ENCODE peak calls at places on chromosomes 12 and 14, in nine cellular contexts. One of them, this sample, is unnamed.

GRCh38 chr12:77814361-77814760 is 16.3 kb upstream of the NAV3 start:
- DNase-seq in ovary: no peak
- DNase-seq in neuronal stem cell: no peak
- DNase-seq in stimulated activated CD8-positive, alpha-beta memory T cell treated with anti-CD3 and anti-CD28 coated beads, Interleukin-15, amount 100 ng/mL, for 1 hour: no peak
- DNase-seq in activated T-cell treated with anti-CD3 and anti-CD28 coated beads for 1 hour: no peak
- DNase-seq in uterus: no peak
- DNase-seq in Calu3: no peak
- DNase-seq in amniotic stem cell: no peak
- DNase-seq in GDM1: no peak
- DNase-seq in this sample: no peak

GRCh38 chr14:104105071-104105821 is 19.7 kb downstream of the ASPG start:
- DNase-seq in amniotic stem cell: no peak
- DNase-seq in GDM1: no peak
- DNase-seq in neuronal stem cell: no peak
- DNase-seq in stimulated activated CD8-positive, alpha-beta memory T cell treated with anti-CD3 and anti-CD28 coated beads, Interleukin-15, amount 100 ng/mL, for 1 hour: no peak
- DNase-seq in activated T-cell treated with anti-CD3 and anti-CD28 coated beads for 1 hour: no peak
- DNase-seq in uterus: no peak
- DNase-seq in ovary: peak
- DNase-seq in Calu3: peak
- DNase-seq in this sample: no peak

GRCh38 chr12:46267618-46268348 is 1.1 kb downstream of the SLC38A1 start:
- DNase-seq in ovary: peak
- DNase-seq in activated T-cell treated with anti-CD3 and anti-CD28 coated beads for 1 hour: peak
- DNase-seq in Calu3: no peak
- DNase-seq in GDM1: no peak
- DNase-seq in uterus: peak
- DNase-seq in amniotic stem cell: peak
- DNase-seq in neuronal stem cell: no peak
- DNase-seq in stimulated activated CD8-positive, alpha-beta memory T cell treated with anti-CD3 and anti-CD28 coated beads, Interleukin-15, amount 100 ng/mL, for 1 hour: no peak
- DNase-seq in this sample: peak

GRCh38 chr14:96086574-96087077 is 47.5 kb downstream of the C14orf132 start:
- DNase-seq in ovary: no peak
- DNase-seq in uterus: no peak
- DNase-seq in GDM1: no peak
- DNase-seq in activated T-cell treated with anti-CD3 and anti-CD28 coated beads for 1 hour: no peak
- DNase-seq in neuronal stem cell: no peak
- DNase-seq in amniotic stem cell: no peak
- DNase-seq in stimulated activated CD8-positive, alpha-beta memory T cell treated with anti-CD3 and anti-CD28 coated beads, Interleukin-15, amount 100 ng/mL, for 1 hour: no peak
- DNase-seq in Calu3: no peak
- DNase-seq in this sample: no peak

GRCh38 chr14:59098377-59098776 is 90.1 kb upstream of the DAAM1 start:
- DNase-seq in Calu3: no peak
- DNase-seq in neuronal stem cell: no peak
- DNase-seq in amniotic stem cell: peak
- DNase-seq in activated T-cell treated with anti-CD3 and anti-CD28 coated beads for 1 hour: no peak
- DNase-seq in stimulated activated CD8-positive, alpha-beta memory T cell treated with anti-CD3 and anti-CD28 coated beads, Interleukin-15, amount 100 ng/mL, for 1 hour: no peak
- DNase-seq in GDM1: no peak
- DNase-seq in ovary: no peak
- DNase-seq in uterus: no peak
- DNase-seq in this sample: no peak

GRCh38 chr14:66965831-66966230 is 223.4 kb upstream of the GARIN2 start:
- DNase-seq in stimulated activated CD8-positive, alpha-beta memory T cell treated with anti-CD3 and anti-CD28 coated beads, Interleukin-15, amount 100 ng/mL, for 1 hour: no peak
- DNase-seq in Calu3: no peak
- DNase-seq in uterus: no peak
- DNase-seq in activated T-cell treated with anti-CD3 and anti-CD28 coated beads for 1 hour: no peak
- DNase-seq in neuronal stem cell: no peak
- DNase-seq in amniotic stem cell: no peak
- DNase-seq in ovary: no peak
- DNase-seq in GDM1: no peak
- DNase-seq in this sample: no peak

GRCh38 chr12:50569876-50570275 is 65.1 kb downstream of the DIP2B start:
- DNase-seq in amniotic stem cell: no peak
- DNase-seq in neuronal stem cell: no peak
- DNase-seq in uterus: no peak
- DNase-seq in stimulated activated CD8-positive, alpha-beta memory T cell treated with anti-CD3 and anti-CD28 coated beads, Interleukin-15, amount 100 ng/mL, for 1 hour: no peak
- DNase-seq in ovary: no peak
- DNase-seq in GDM1: no peak
- DNase-seq in activated T-cell treated with anti-CD3 and anti-CD28 coated beads for 1 hour: no peak
- DNase-seq in Calu3: no peak
- DNase-seq in this sample: no peak

GRCh38 chr12:123056053-123056452 is 75.6 kb downstream of the ARL6IP4 start:
- DNase-seq in uterus: no peak
- DNase-seq in GDM1: no peak
- DNase-seq in activated T-cell treated with anti-CD3 and anti-CD28 coated beads for 1 hour: no peak
- DNase-seq in neuronal stem cell: no peak
- DNase-seq in amniotic stem cell: no peak
- DNase-seq in ovary: peak
- DNase-seq in Calu3: peak
- DNase-seq in stimulated activated CD8-positive, alpha-beta memory T cell treated with anti-CD3 and anti-CD28 coated beads, Interleukin-15, amount 100 ng/mL, for 1 hour: no peak
- DNase-seq in this sample: no peak

GRCh38 chr14:48304729-48305128 is 629.3 kb upstream of the MDGA2 start:
- DNase-seq in neuronal stem cell: no peak
- DNase-seq in Calu3: no peak
- DNase-seq in ovary: no peak
- DNase-seq in amniotic stem cell: no peak
- DNase-seq in stimulated activated CD8-positive, alpha-beta memory T cell treated with anti-CD3 and anti-CD28 coated beads, Interleukin-15, amount 100 ng/mL, for 1 hour: no peak
- DNase-seq in activated T-cell treated with anti-CD3 and anti-CD28 coated beads for 1 hour: no peak
- DNase-seq in uterus: no peak
- DNase-seq in GDM1: no peak
- DNase-seq in this sample: no peak

GRCh38 chr12:17301544-17301943 is 695.6 kb upstream of the LMO3 start:
- DNase-seq in activated T-cell treated with anti-CD3 and anti-CD28 coated beads for 1 hour: no peak
- DNase-seq in Calu3: no peak
- DNase-seq in ovary: no peak
- DNase-seq in stimulated activated CD8-positive, alpha-beta memory T cell treated with anti-CD3 and anti-CD28 coated beads, Interleukin-15, amount 100 ng/mL, for 1 hour: no peak
- DNase-seq in amniotic stem cell: no peak
- DNase-seq in uterus: no peak
- DNase-seq in neuronal stem cell: no peak
- DNase-seq in GDM1: no peak
- DNase-seq in this sample: no peak

This sample was measured in ureter.